ENCODE peak calls at places on chromosomes 7 and 10, in eight cellular contexts. One of them, this sample, is unnamed.

GRCh38 chr7:18212788-18213187 is 185.1 kb upstream of the PRPS1L1 start:
- DNase-seq in NCI-H1092: no peak
- DNase-seq in renal cortical epithelial cell: no peak
- DNase-seq in caudate nucleus: no peak
- DNase-seq in GM19239: no peak
- DNase-seq in neural crest cell: no peak
- DNase-seq in mammary epithelial cell: no peak
- DNase-seq in GM04503: peak; percentile 11
- DNase-seq in this sample: no peak

GRCh38 chr10:102831322-102832071 is 5.7 kb downstream of the CYP17A1 start:
- DNase-seq in NCI-H1092: no peak
- DNase-seq in renal cortical epithelial cell: no peak
- DNase-seq in caudate nucleus: no peak
- DNase-seq in GM19239: no peak
- DNase-seq in neural crest cell: no peak
- DNase-seq in mammary epithelial cell: no peak
- DNase-seq in GM04503: no peak
- DNase-seq in this sample: no peak

GRCh38 chr7:30950197-30950596 is 13.6 kb upstream of the GHRHR start:
- DNase-seq in NCI-H1092: no peak
- DNase-seq in renal cortical epithelial cell: no peak
- DNase-seq in caudate nucleus: no peak
- DNase-seq in GM19239: no peak
- DNase-seq in neural crest cell: no peak
- DNase-seq in mammary epithelial cell: no peak
- DNase-seq in GM04503: no peak
- DNase-seq in this sample: no peak

GRCh38 chr10:96585726-96586418 is 940 bp downstream of the TM9SF3 start:
- DNase-seq in NCI-H1092: no peak
- DNase-seq in renal cortical epithelial cell: peak; percentile 24
- DNase-seq in caudate nucleus: no peak
- DNase-seq in GM19239: no peak
- DNase-seq in neural crest cell: no peak
- DNase-seq in mammary epithelial cell: peak; percentile 11
- DNase-seq in GM04503: no peak
- DNase-seq in this sample: peak; percentile 46

GRCh38 chr10:117165557-117166419 is 27.7 kb upstream of the VAX1 start:
- DNase-seq in NCI-H1092: no peak
- DNase-seq in renal cortical epithelial cell: no peak
- DNase-seq in caudate nucleus: peak; percentile 65
- DNase-seq in GM19239: no peak
- DNase-seq in neural crest cell: peak; percentile 73
- DNase-seq in mammary epithelial cell: peak; percentile 36
- DNase-seq in GM04503: no peak
- DNase-seq in this sample: no peak

GRCh38 chr7:139743967-139744767 is 33.6 kb downstream of the HIPK2 start:
- DNase-seq in NCI-H1092: no peak
- DNase-seq in renal cortical epithelial cell: no peak
- DNase-seq in caudate nucleus: no peak
- DNase-seq in GM19239: no peak
- DNase-seq in neural crest cell: no peak
- DNase-seq in mammary epithelial cell: no peak
- DNase-seq in GM04503: no peak
- DNase-seq in this sample: no peak

GRCh38 chr10:70652761-70653657 is 19.3 kb upstream of the ADAMTS14 start:
- DNase-seq in NCI-H1092: no peak
- DNase-seq in renal cortical epithelial cell: peak; percentile 98
- DNase-seq in caudate nucleus: no peak
- DNase-seq in GM19239: no peak
- DNase-seq in neural crest cell: no peak
- DNase-seq in mammary epithelial cell: peak; percentile 94
- DNase-seq in GM04503: peak; percentile 93
- DNase-seq in this sample: no peak

GRCh38 chr7:8536431-8536830 is 103.0 kb downstream of the NXPH1 start:
- DNase-seq in NCI-H1092: no peak
- DNase-seq in renal cortical epithelial cell: no peak
- DNase-seq in caudate nucleus: no peak
- DNase-seq in GM19239: no peak
- DNase-seq in neural crest cell: no peak
- DNase-seq in mammary epithelial cell: no peak
- DNase-seq in GM04503: no peak
- DNase-seq in this sample: no peak

GRCh38 chr10:34593955-34594354 is 221.1 kb downstream of the PARD3 start:
- DNase-seq in NCI-H1092: no peak
- DNase-seq in renal cortical epithelial cell: no peak
- DNase-seq in caudate nucleus: no peak
- DNase-seq in GM19239: no peak
- DNase-seq in neural crest cell: no peak
- DNase-seq in mammary epithelial cell: peak; percentile 50
- DNase-seq in GM04503: no peak
- DNase-seq in this sample: no peak

GRCh38 chr10:48377751-48378585 is 71.5 kb downstream of the MAPK8 start:
- DNase-seq in NCI-H1092: no peak
- DNase-seq in renal cortical epithelial cell: peak; percentile 96
- DNase-seq in caudate nucleus: no peak
- DNase-seq in GM19239: no peak
- DNase-seq in neural crest cell: no peak
- DNase-seq in mammary epithelial cell: no peak
- DNase-seq in GM04503: no peak
- DNase-seq in this sample: no peak

GRCh38 chr7:99272476-99273045 is at the start of gene MYH16:
- DNase-seq in NCI-H1092: no peak
- DNase-seq in renal cortical epithelial cell: peak; percentile 72
- DNase-seq in caudate nucleus: no peak
- DNase-seq in GM19239: no peak
- DNase-seq in neural crest cell: no peak
- DNase-seq in mammary epithelial cell: peak; percentile 78
- DNase-seq in GM04503: no peak
- DNase-seq in this sample: no peak

GRCh38 chr10:99337261-99337905 is 8.2 kb downstream of the CNNM1 start:
- DNase-seq in NCI-H1092: no peak
- DNase-seq in renal cortical epithelial cell: peak; percentile 56
- DNase-seq in caudate nucleus: no peak
- DNase-seq in GM19239: no peak
- DNase-seq in neural crest cell: no peak
- DNase-seq in mammary epithelial cell: peak; percentile 20
- DNase-seq in GM04503: no peak
- DNase-seq in this sample: no peak

GRCh38 chr10:15333909-15334649 is 37.0 kb downstream of the FAM171A1 start:
- DNase-seq in NCI-H1092: no peak
- DNase-seq in renal cortical epithelial cell: peak; percentile 99
- DNase-seq in caudate nucleus: no peak
- DNase-seq in GM19239: no peak
- DNase-seq in neural crest cell: no peak
- DNase-seq in mammary epithelial cell: no peak
- DNase-seq in GM04503: no peak
- DNase-seq in this sample: no peak

GRCh38 chr7:157255201-157255606 is 81.6 kb upstream of the DNAJB6 start:
- DNase-seq in NCI-H1092: no peak
- DNase-seq in renal cortical epithelial cell: no peak
- DNase-seq in caudate nucleus: no peak
- DNase-seq in GM19239: no peak
- DNase-seq in neural crest cell: no peak
- DNase-seq in mammary epithelial cell: no peak
- DNase-seq in GM04503: no peak
- DNase-seq in this sample: no peak

GRCh38 chr7:101814996-101815825 is 2.2 kb upstream of the CUX1 start:
- DNase-seq in NCI-H1092: peak; percentile 51
- DNase-seq in renal cortical epithelial cell: no peak
- DNase-seq in caudate nucleus: peak; percentile 25
- DNase-seq in GM19239: peak; percentile 43
- DNase-seq in neural crest cell: peak; percentile 49
- DNase-seq in mammary epithelial cell: peak; percentile 21
- DNase-seq in GM04503: no peak
- DNase-seq in this sample: peak; percentile 68

GRCh38 chr7:55533050-55533728 is 39.1 kb downstream of the VOPP1 start:
- DNase-seq in NCI-H1092: no peak
- DNase-seq in renal cortical epithelial cell: peak; percentile 60
- DNase-seq in caudate nucleus: no peak
- DNase-seq in GM19239: peak; percentile 60
- DNase-seq in neural crest cell: no peak
- DNase-seq in mammary epithelial cell: peak; percentile 90
- DNase-seq in GM04503: no peak
- DNase-seq in this sample: peak; percentile 75

GRCh38 chr10:89144836-89145235 is 62.3 kb downstream of the CH25H start:
- DNase-seq in NCI-H1092: no peak
- DNase-seq in renal cortical epithelial cell: no peak
- DNase-seq in caudate nucleus: no peak
- DNase-seq in GM19239: no peak
- DNase-seq in neural crest cell: no peak
- DNase-seq in mammary epithelial cell: no peak
- DNase-seq in GM04503: no peak
- DNase-seq in this sample: no peak

GRCh38 chr7:123916240-123916724 is 8.8 kb upstream of the SPAM1 start:
- DNase-seq in NCI-H1092: no peak
- DNase-seq in renal cortical epithelial cell: peak; percentile 88
- DNase-seq in caudate nucleus: no peak
- DNase-seq in GM19239: peak; percentile 1
- DNase-seq in neural crest cell: no peak
- DNase-seq in mammary epithelial cell: peak; percentile 28
- DNase-seq in GM04503: no peak
- DNase-seq in this sample: no peak

GRCh38 chr10:125291841-125292240 is 131.5 kb upstream of the CTBP2 start:
- DNase-seq in NCI-H1092: no peak
- DNase-seq in renal cortical epithelial cell: no peak
- DNase-seq in caudate nucleus: no peak
- DNase-seq in GM19239: no peak
- DNase-seq in neural crest cell: no peak
- DNase-seq in mammary epithelial cell: no peak
- DNase-seq in GM04503: no peak
- DNase-seq in this sample: no peak

GRCh38 chr10:123878666-123879311 is 12.8 kb downstream of the CPXM2 start:
- DNase-seq in NCI-H1092: no peak
- DNase-seq in renal cortical epithelial cell: peak; percentile 2
- DNase-seq in caudate nucleus: no peak
- DNase-seq in GM19239: no peak
- DNase-seq in neural crest cell: no peak
- DNase-seq in mammary epithelial cell: no peak
- DNase-seq in GM04503: peak; percentile 50
- DNase-seq in this sample: no peak

GRCh38 chr10:62414359-62414758 is 40.2 kb downstream of the ZNF365 start:
- DNase-seq in NCI-H1092: no peak
- DNase-seq in renal cortical epithelial cell: no peak
- DNase-seq in caudate nucleus: no peak
- DNase-seq in GM19239: no peak
- DNase-seq in neural crest cell: no peak
- DNase-seq in mammary epithelial cell: no peak
- DNase-seq in GM04503: no peak
- DNase-seq in this sample: peak; percentile 3

GRCh38 chr10:30877111-30877510 is 154.6 kb downstream of the ZNF438 start:
- DNase-seq in NCI-H1092: no peak
- DNase-seq in renal cortical epithelial cell: no peak
- DNase-seq in caudate nucleus: no peak
- DNase-seq in GM19239: no peak
- DNase-seq in neural crest cell: no peak
- DNase-seq in mammary epithelial cell: no peak
- DNase-seq in GM04503: no peak
- DNase-seq in this sample: no peak

GRCh38 chr10:101901340-101901739 is 57.7 kb upstream of the KCNIP2 start:
- DNase-seq in NCI-H1092: peak; percentile 42
- DNase-seq in renal cortical epithelial cell: no peak
- DNase-seq in caudate nucleus: no peak
- DNase-seq in GM19239: peak; percentile 54
- DNase-seq in neural crest cell: no peak
- DNase-seq in mammary epithelial cell: no peak
- DNase-seq in GM04503: no peak
- DNase-seq in this sample: no peak

GRCh38 chr7:44971188-44971907 is 7.5 kb downstream of the MYO1G start:
- DNase-seq in NCI-H1092: no peak
- DNase-seq in renal cortical epithelial cell: no peak
- DNase-seq in caudate nucleus: no peak
- DNase-seq in GM19239: no peak
- DNase-seq in neural crest cell: no peak
- DNase-seq in mammary epithelial cell: no peak
- DNase-seq in GM04503: no peak
- DNase-seq in this sample: no peak

GRCh38 chr7:134662871-134663205 is 16.2 kb downstream of the BPGM start:
- DNase-seq in NCI-H1092: no peak
- DNase-seq in renal cortical epithelial cell: no peak
- DNase-seq in caudate nucleus: no peak
- DNase-seq in GM19239: no peak
- DNase-seq in neural crest cell: no peak
- DNase-seq in mammary epithelial cell: no peak
- DNase-seq in GM04503: no peak
- DNase-seq in this sample: no peak

GRCh38 chr7:87146740-87147386 is 5.4 kb upstream of the DMTF1 start:
- DNase-seq in NCI-H1092: peak; percentile 40
- DNase-seq in renal cortical epithelial cell: no peak
- DNase-seq in caudate nucleus: no peak
- DNase-seq in GM19239: no peak
- DNase-seq in neural crest cell: no peak
- DNase-seq in mammary epithelial cell: no peak
- DNase-seq in GM04503: no peak
- DNase-seq in this sample: no peak

GRCh38 chr7:52540041-52540440 is 495.4 kb upstream of the POM121L12 start:
- DNase-seq in NCI-H1092: no peak
- DNase-seq in renal cortical epithelial cell: peak; percentile 19
- DNase-seq in caudate nucleus: no peak
- DNase-seq in GM19239: no peak
- DNase-seq in neural crest cell: no peak
- DNase-seq in mammary epithelial cell: peak; percentile 1
- DNase-seq in GM04503: no peak
- DNase-seq in this sample: no peak

GRCh38 chr7:149873074-149873967 is 448 bp upstream of the ATP6V0E2 start:
- DNase-seq in NCI-H1092: peak; percentile 98
- DNase-seq in renal cortical epithelial cell: peak; percentile 75
- DNase-seq in caudate nucleus: peak; percentile 92
- DNase-seq in GM19239: peak; percentile 99
- DNase-seq in neural crest cell: peak; percentile 88
- DNase-seq in mammary epithelial cell: peak; percentile 89
- DNase-seq in GM04503: no peak
- DNase-seq in this sample: peak; percentile 88

GRCh38 chr10:132873395-132873794 is 69.0 kb downstream of the CFAP46 start:
- DNase-seq in NCI-H1092: no peak
- DNase-seq in renal cortical epithelial cell: no peak
- DNase-seq in caudate nucleus: no peak
- DNase-seq in GM19239: no peak
- DNase-seq in neural crest cell: no peak
- DNase-seq in mammary epithelial cell: no peak
- DNase-seq in GM04503: no peak
- DNase-seq in this sample: no peak

GRCh38 chr7:2029936-2030335 is 202.8 kb downstream of the MAD1L1 start:
- DNase-seq in NCI-H1092: no peak
- DNase-seq in renal cortical epithelial cell: no peak
- DNase-seq in caudate nucleus: no peak
- DNase-seq in GM19239: no peak
- DNase-seq in neural crest cell: no peak
- DNase-seq in mammary epithelial cell: no peak
- DNase-seq in GM04503: no peak
- DNase-seq in this sample: no peak

GRCh38 chr10:88651131-88651541 is 13.1 kb upstream of the LIPF start:
- DNase-seq in NCI-H1092: no peak
- DNase-seq in renal cortical epithelial cell: peak; percentile 86
- DNase-seq in caudate nucleus: no peak
- DNase-seq in GM19239: no peak
- DNase-seq in neural crest cell: no peak
- DNase-seq in mammary epithelial cell: peak; percentile 77
- DNase-seq in GM04503: peak; percentile 71
- DNase-seq in this sample: no peak

GRCh38 chr7:44059219-44060090 is 5.9 kb downstream of the PGAM2 start:
- DNase-seq in NCI-H1092: no peak
- DNase-seq in renal cortical epithelial cell: no peak
- DNase-seq in caudate nucleus: no peak
- DNase-seq in GM19239: no peak
- DNase-seq in neural crest cell: no peak
- DNase-seq in mammary epithelial cell: no peak
- DNase-seq in GM04503: no peak
- DNase-seq in this sample: no peak

GRCh38 chr10:44180321-44181154 is 204.4 kb downstream of the CXCL12 start:
- DNase-seq in NCI-H1092: no peak
- DNase-seq in renal cortical epithelial cell: no peak
- DNase-seq in caudate nucleus: no peak
- DNase-seq in GM19239: no peak
- DNase-seq in neural crest cell: no peak
- DNase-seq in mammary epithelial cell: peak; percentile 17
- DNase-seq in GM04503: peak; percentile 93
- DNase-seq in this sample: no peak

GRCh38 chr10:91796332-91797076 is 1.7 kb upstream of the TNKS2 start:
- DNase-seq in NCI-H1092: no peak
- DNase-seq in renal cortical epithelial cell: peak; percentile 21
- DNase-seq in caudate nucleus: peak; percentile 11
- DNase-seq in GM19239: no peak
- DNase-seq in neural crest cell: no peak
- DNase-seq in mammary epithelial cell: peak; percentile 40
- DNase-seq in GM04503: no peak
- DNase-seq in this sample: peak; percentile 40

This sample was measured in immature natural killer cell.